ENCODE peak calls at places on chromosomes 1 and 21, in seven cellular contexts. W is glutamatergic neuron, X is T-helper 2 cell, H is Kasumi-1, C is GM12864, I is cardiac fibroblast, F is MG63. A is an unnamed sample.

GRCh38 chr1:152623203-152623844 is 421 bp upstream of the LCE3A start:
- DNase-seq in W (peak), X (no peak), H (no peak), C (no peak), I (no peak), F (peak), A (no peak)

GRCh38 chr21:46122241-46122671 is 24.3 kb downstream of the COL6A2 start:
- DNase-seq in W (no peak), X (peak), H (no peak), C (no peak), I (peak), F (peak), A (no peak)

GRCh38 chr1:180695282-180695681 is 63.5 kb downstream of the XPR1 start:
- DNase-seq in W (no peak), X (no peak), H (no peak), C (no peak), I (no peak), F (no peak), A (no peak)

GRCh38 chr1:210292276-210292851 is 36.3 kb upstream of the HHAT start:
- DNase-seq in W (peak), X (peak), H (no peak), C (no peak), I (no peak), F (no peak), A (no peak)

GRCh38 chr1:1203561-1204424 is 2.6 kb downstream of the TNFRSF18 start:
- DNase-seq in W (peak), X (peak), H (peak), C (no peak), I (no peak), F (peak), A (no peak)

GRCh38 chr1:59354754-59355337 is 58.0 kb downstream of the FGGY start:
- DNase-seq in W (no peak), X (no peak), H (no peak), C (peak), I (peak), F (no peak), A (no peak)

GRCh38 chr1:111516008-111516535 is 12.6 kb upstream of the ADORA3 start:
- DNase-seq in W (no peak), X (no peak), H (peak), C (peak), I (peak), F (peak), A (peak)

GRCh38 chr21:36980280-36981048 is 14.0 kb upstream of the HLCS start:
- DNase-seq in W (peak), X (no peak), H (no peak), C (no peak), I (peak), F (no peak), A (peak)

GRCh38 chr1:116019653-116020253 is 43.4 kb downstream of the SLC22A15 start:
- DNase-seq in W (no peak), X (no peak), H (no peak), C (no peak), I (no peak), F (no peak), A (no peak)

GRCh38 chr1:61157420-61157987 is 75.1 kb downstream of the NFIA start:
- DNase-seq in W (no peak), X (no peak), H (no peak), C (no peak), I (peak), F (no peak), A (no peak)

GRCh38 chr1:10818262-10819197 is 22.1 kb upstream of the CASZ1 start:
- DNase-seq in W (no peak), X (no peak), H (no peak), C (no peak), I (no peak), F (no peak), A (no peak)

GRCh38 chr1:101587749-101588148 is 350.9 kb downstream of the S1PR1 start:
- DNase-seq in W (no peak), X (no peak), H (no peak), C (no peak), I (peak), F (no peak), A (peak)

GRCh38 chr1:204268101-204268500 is 54.3 kb upstream of the GOLT1A start:
- DNase-seq in W (no peak), X (no peak), H (no peak), C (no peak), I (no peak), F (no peak), A (no peak)

GRCh38 chr1:197314672-197315071 is 46.6 kb downstream of the CRB1 start:
- DNase-seq in W (no peak), X (no peak), H (no peak), C (no peak), I (no peak), F (no peak), A (no peak)

GRCh38 chr21:44303490-44303981 is 3.7 kb downstream of the PFKL start:
- DNase-seq in W (no peak), X (no peak), H (no peak), C (no peak), I (no peak), F (no peak), A (peak)

GRCh38 chr1:109151146-109151545 is 37.2 kb downstream of the ELAPOR1 start:
- DNase-seq in W (peak), X (no peak), H (no peak), C (no peak), I (peak), F (peak), A (peak)

GRCh38 chr1:230102472-230102871 is 35.4 kb downstream of the GALNT2 start:
- DNase-seq in W (no peak), X (no peak), H (no peak), C (no peak), I (no peak), F (no peak), A (no peak)

GRCh38 chr1:210373878-210374599 is 45.3 kb downstream of the HHAT start:
- DNase-seq in W (peak), X (peak), H (no peak), C (peak), I (peak), F (peak), A (peak)

GRCh38 chr1:165871311-165872067 is 44.1 kb downstream of the UCK2 start:
- DNase-seq in W (peak), X (peak), H (peak), C (peak), I (peak), F (peak), A (peak)